ENCODE peak calls at places on chromosomes 6 and 20, in seven cellular contexts. A, P, O, Y, D, F and N are unnamed samples.

GRCh38 chr6:99119109-99120031 is 171.6 kb upstream of the FBXL4 start:
- DNase-seq in O (no peak), D (peak), Y (peak), A (peak), P (no peak), F (peak), N (no peak)

GRCh38 chr6:33312361-33313104 is 1.3 kb downstream of the TAPBP start:
- DNase-seq in D (peak), O (peak), A (peak), P (peak), Y (peak), F (peak), N (peak)

GRCh38 chr6:34341481-34341971 is 50.9 kb downstream of the NUDT3 start:
- DNase-seq in A (no peak), P (no peak), Y (no peak), O (no peak), D (no peak), F (no peak), N (no peak)

GRCh38 chr20:32362924-32363364 is 4.8 kb downstream of the ASXL1 start:
- DNase-seq in O (no peak), D (no peak), P (no peak), A (no peak), F (no peak), Y (no peak), N (no peak)

GRCh38 chr6:7156666-7157278 is 49.0 kb downstream of the RREB1 start:
- DNase-seq in P (no peak), A (no peak), Y (no peak), O (no peak), F (no peak), D (no peak), N (no peak)

GRCh38 chr6:29552512-29553051 is 7.0 kb downstream of the UBD start:
- DNase-seq in P (no peak), O (no peak), F (peak), D (no peak), Y (peak), A (peak), N (no peak)

GRCh38 chr6:119034827-119035458 is 43.5 kb downstream of the FAM184A start:
- DNase-seq in P (no peak), O (no peak), F (no peak), A (no peak), D (no peak), Y (no peak), N (no peak)

GRCh38 chr6:24394777-24395437 is 7.8 kb upstream of the MRS2 start:
- DNase-seq in F (no peak), Y (no peak), A (no peak), P (no peak), D (no peak), O (no peak), N (no peak)

GRCh38 chr6:68054776-68055175 is 580.3 kb upstream of the ADGRB3 start:
- DNase-seq in Y (no peak), A (no peak), P (no peak), F (no peak), O (no peak), D (no peak), N (no peak)

GRCh38 chr20:63100926-63101699 is 94.3 kb upstream of the BHLHE23 start:
- DNase-seq in A (no peak), Y (no peak), D (no peak), F (no peak), O (no peak), P (no peak), N (no peak)

GRCh38 chr6:144232434-144233223 is 52.5 kb upstream of the UTRN start:
- DNase-seq in D (no peak), A (no peak), F (no peak), P (no peak), Y (no peak), O (no peak), N (no peak)

GRCh38 chr6:74927299-74927698 is 278.6 kb downstream of the COL12A1 start:
- DNase-seq in D (no peak), O (no peak), F (no peak), P (no peak), A (no peak), Y (no peak), N (no peak)

GRCh38 chr6:46876126-46876525 is 45.6 kb downstream of the ADGRF5 start:
- DNase-seq in D (peak), Y (peak), P (no peak), F (no peak), O (no peak), A (no peak), N (no peak)

GRCh38 chr20:10877345-10877744 is 203.5 kb upstream of the JAG1 start:
- DNase-seq in A (no peak), Y (no peak), F (no peak), O (no peak), D (no peak), P (no peak), N (no peak)

GRCh38 chr6:158061709-158062461 is 80.2 kb downstream of the SYNJ2 start:
- DNase-seq in F (no peak), D (no peak), P (no peak), O (no peak), Y (no peak), A (no peak), N (no peak)

GRCh38 chr20:37897008-37897548 is 5.8 kb upstream of the VSTM2L start:
- DNase-seq in Y (no peak), P (no peak), O (no peak), F (no peak), A (peak), D (peak), N (no peak)

GRCh38 chr20:41872986-41873385 is 254.8 kb upstream of the CHD6 start:
- DNase-seq in F (no peak), D (no peak), A (no peak), O (no peak), Y (peak), P (no peak), N (no peak)

GRCh38 chr6:84455630-84456029 is 228.2 kb upstream of the CEP162 start:
- DNase-seq in Y (no peak), P (no peak), F (no peak), O (no peak), D (no peak), A (no peak), N (no peak)

GRCh38 chr20:46112430-46113020 is 5.6 kb upstream of the CD40 start:
- DNase-seq in F (no peak), D (no peak), P (no peak), O (no peak), A (peak), Y (no peak), N (no peak)

GRCh38 chr6:4615891-4616290 is 160.3 kb upstream of the CDYL start:
- DNase-seq in Y (no peak), P (no peak), O (no peak), F (no peak), D (no peak), A (no peak), N (no peak)

GRCh38 chr20:44471481-44471882 is 4.2 kb upstream of the TTPAL start:
- DNase-seq in A (peak), F (no peak), D (no peak), P (no peak), O (no peak), Y (no peak), N (no peak)

GRCh38 chr6:158417760-158418098 is 105.5 kb downstream of the TULP4 start:
- DNase-seq in A (no peak), F (no peak), P (no peak), D (no peak), Y (no peak), O (no peak), N (no peak)